ENCODE peak calls at places on chromosomes 3 and 15, in five cellular contexts. L, J, Q, W and G are unnamed samples. For H3K27me3, the result is how much of the 10 kb centered on the place peaks cover.

GRCh38 chr3:182490601-182491485 is 302.5 kb upstream of the ATP11B start:
- DNase-seq in Q (no peak), J (no peak), W (peak), L (no peak), G (peak)

GRCh38 chr15:57495554-57496235 is 96.0 kb upstream of the MYZAP start:
- DNase-seq in Q (no peak), W (no peak), L (no peak), J (no peak), G (no peak)

GRCh38 chr3:177470200-177470941 is 273.1 kb upstream of the TBL1XR1 start:
- DNase-seq in Q (no peak), J (no peak), W (no peak), L (no peak), G (peak)

GRCh38 chr15:39242345-39242744 is 338.5 kb upstream of the THBS1 start:
- DNase-seq in Q (no peak), L (no peak), W (peak), J (no peak), G (peak)

GRCh38 chr3:133977568-133977967 is 52.2 kb downstream of the SLCO2A1 start:
- DNase-seq in Q (no peak), J (no peak), W (no peak), L (no peak), G (no peak)

GRCh38 chr3:136642714-136643113 is 109.5 kb downstream of the STAG1 start:
- DNase-seq in Q (no peak), W (no peak), J (no peak), L (no peak), G (no peak)

GRCh38 chr3:131142580-131142979 is 115.9 kb downstream of the NEK11 start:
- DNase-seq in Q (no peak), W (peak), L (no peak), J (no peak), G (peak)

GRCh38 chr15:80426316-80426715 is 22.1 kb downstream of the ARNT2 start:
- DNase-seq in J (no peak), L (no peak), Q (no peak), W (no peak), G (no peak)

GRCh38 chr15:64503197-64503596 is 42.8 kb downstream of the ZNF609 start:
- DNase-seq in J (no peak), W (no peak), L (no peak), Q (peak), G (peak)

GRCh38 chr3:169052465-169053302 is 610.8 kb downstream of the MECOM start:
- DNase-seq in L (no peak), W (peak), Q (no peak), J (no peak), G (no peak)

GRCh38 chr15:92958105-92958504 is 58.0 kb downstream of the CHD2 start:
- DNase-seq in Q (no peak), L (no peak), J (no peak), W (no peak), G (no peak)

GRCh38 chr15:40279437-40280141 is 3.3 kb downstream of the ANKRD63 start:
- DNase-seq in W (peak), J (peak), Q (peak), L (peak), G (peak)

GRCh38 chr15:53658827-53659226 is 100.6 kb downstream of the WDR72 start:
- DNase-seq in Q (no peak), J (no peak), L (no peak), W (peak), G (no peak)
- H3K27me3 ChIP-seq in Q (under half), J (under half), L (under half), W (under half), G (under half)

GRCh38 chr3:184511741-184512140 is 49.8 kb upstream of the EPHB3 start:
- DNase-seq in W (no peak), L (no peak), J (no peak), Q (no peak), G (no peak)

GRCh38 chr3:184512621-184513020 is 49.0 kb upstream of the EPHB3 start:
- DNase-seq in L (no peak), W (no peak), Q (no peak), J (no peak), G (no peak)

GRCh38 chr3:184514151-184514490 is 47.5 kb upstream of the EPHB3 start:
- DNase-seq in W (no peak), L (no peak), Q (no peak), J (no peak), G (no peak)

GRCh38 chr3:184508938-184509337 is 52.6 kb upstream of the EPHB3 start:
- DNase-seq in W (no peak), J (no peak), L (peak), Q (no peak), G (no peak)

GRCh38 chr3:184513276-184514150 is 48.1 kb upstream of the EPHB3 start:
- DNase-seq in Q (peak), J (peak), L (peak), W (peak), G (peak)
- H3K27me3 ChIP-seq in Q (under half), J (under half), L (under half), W (half or more), G (under half)

GRCh38 chr15:91445701-91446100 is 345.6 kb downstream of the SV2B start:
- DNase-seq in J (no peak), Q (no peak), L (no peak), W (peak), G (peak)
- H3K27me3 ChIP-seq in J (under half), Q (under half), L (under half), W (half or more), G (under half)

DNA sequence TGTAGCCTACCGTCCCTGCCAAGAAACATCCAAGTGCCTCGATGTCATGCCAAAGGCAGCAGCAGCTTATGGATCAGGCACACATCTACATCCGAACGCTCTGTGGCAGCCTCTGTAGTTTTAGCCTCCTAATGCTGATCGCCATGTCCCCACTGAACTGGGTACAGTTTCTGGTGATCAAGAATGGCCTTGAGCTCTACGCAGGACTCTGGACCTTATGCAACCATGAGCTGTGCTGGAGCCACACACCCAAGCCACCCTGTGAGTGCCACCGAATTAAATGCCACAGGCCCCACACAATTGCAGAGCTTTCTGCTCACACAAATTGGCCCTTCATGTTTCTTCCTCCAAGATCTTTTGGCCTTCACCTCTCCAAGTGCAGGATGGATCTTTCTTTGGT is 543 bp downstream of the TMEM202 start:
- DNase-seq in W (no peak), J (no peak), Q (no peak), L (no peak), G (no peak)
- H3K27me3 ChIP-seq in W (under half), J (under half), Q (under half), L (under half), G (under half)

GRCh38 chr3:45312836-45313493 is 75.4 kb upstream of the LARS2 start:
- DNase-seq in J (no peak), L (no peak), Q (no peak), W (no peak), G (no peak)
- H3K27me3 ChIP-seq in J (under half), L (under half), Q (under half), W (under half), G (under half)

DNA sequence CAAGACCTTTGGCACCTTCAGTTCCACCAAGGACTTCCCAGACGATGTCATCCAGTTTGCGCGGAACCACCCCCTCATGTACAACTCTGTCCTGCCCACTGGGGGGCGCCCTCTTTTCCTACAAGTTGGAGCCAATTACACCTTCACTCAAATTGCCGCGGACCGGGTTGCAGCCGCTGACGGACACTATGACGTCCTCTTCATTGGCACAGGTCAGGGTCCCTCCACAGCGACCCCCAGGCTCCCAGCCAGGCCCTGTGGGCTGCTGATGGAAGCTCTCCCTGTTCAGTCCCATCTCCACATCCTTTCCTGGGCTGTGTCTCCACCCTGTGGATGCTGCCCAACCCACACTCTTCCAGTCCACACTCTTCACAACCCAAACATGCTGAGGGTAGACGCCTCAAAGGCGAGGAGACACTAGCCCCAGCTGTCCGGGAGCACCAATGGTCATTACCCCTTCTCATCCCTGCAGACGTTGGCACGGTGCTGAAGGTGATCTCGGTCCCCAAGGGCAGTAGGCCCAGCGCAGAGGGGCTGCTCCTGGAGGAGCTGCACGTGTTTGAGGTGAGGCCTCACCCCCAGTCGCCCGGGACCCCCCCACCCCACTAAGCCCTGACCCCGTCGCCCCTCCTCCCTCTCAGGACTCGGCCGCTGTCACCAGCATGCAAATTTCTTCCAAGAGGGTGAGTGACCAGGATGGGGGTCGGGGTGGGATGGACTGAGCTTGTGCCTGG is 4.3 kb upstream of the LSMEM2 start:
- DNase-seq in L (peak), Q (peak), W (peak), J (peak), G (peak)
- H3K27me3 ChIP-seq in L (under half), Q (under half), W (under half), J (under half), G (under half)

DNA sequence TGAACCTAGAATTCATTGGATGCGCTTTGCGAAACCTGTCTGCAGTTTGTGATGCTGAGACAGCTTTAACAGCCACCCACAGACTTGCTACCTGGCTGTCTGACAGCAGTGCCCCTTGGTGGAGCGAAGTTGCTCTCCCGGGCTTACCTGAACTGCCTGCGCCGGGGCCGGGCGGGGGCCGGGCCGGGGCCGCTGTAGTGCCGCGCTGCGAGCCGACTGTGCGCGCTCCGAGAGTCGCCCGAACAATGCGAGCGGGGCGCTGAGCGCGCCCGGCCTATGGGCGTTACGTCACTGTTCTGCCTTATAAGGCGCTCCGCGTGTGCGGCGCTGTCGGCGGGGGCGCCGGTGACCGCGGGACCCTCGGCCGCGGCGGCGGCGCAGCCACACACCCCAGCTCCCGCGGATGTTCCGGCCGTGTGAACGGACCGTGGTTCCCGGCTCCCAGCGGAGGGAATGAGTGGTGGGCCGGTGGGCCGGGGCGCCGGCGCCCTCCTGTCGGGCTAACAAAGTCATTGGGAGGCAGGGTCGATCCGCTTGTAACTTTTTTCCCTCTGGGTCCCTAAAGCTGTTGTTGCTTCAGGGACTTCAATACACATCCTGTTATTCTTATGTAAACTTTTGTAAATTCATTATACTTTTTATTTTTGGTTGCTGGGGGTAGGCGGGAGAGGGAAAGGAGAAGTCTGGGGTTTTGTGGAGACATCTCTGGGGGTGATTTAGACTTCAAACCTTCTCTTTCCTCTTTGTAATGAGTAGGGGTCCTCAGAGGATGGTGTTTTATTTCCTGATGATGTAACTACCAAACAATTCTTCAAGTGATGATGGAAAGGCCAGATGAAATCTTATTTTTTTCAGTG is 58.5 kb downstream of the CMSS1 start:
- DNase-seq in Q (peak), W (no peak), J (peak), L (peak), G (peak)
- H3K27me3 ChIP-seq in Q (under half), W (under half), J (under half), L (under half), G (under half)

DNA sequence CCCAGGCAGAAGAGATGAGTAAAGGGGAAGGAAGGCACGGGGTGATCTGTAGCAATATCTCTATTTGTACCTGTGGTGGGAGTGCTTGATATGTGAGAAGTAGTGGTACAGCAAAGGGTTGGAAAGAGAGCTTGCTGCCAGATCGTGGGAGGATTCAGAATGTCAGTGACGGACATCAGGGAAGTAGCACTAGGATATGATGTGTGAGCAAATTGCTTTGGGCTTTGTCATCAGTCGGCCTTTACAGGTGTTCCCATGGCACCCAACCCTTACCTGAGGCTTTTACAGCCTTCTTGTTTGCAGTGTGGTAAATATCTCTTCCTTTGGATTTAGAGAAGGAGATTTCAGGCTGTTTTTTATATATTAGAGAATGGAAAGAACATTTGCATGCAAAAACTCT is 29.8 kb downstream of the IL1RAP start:
- DNase-seq in Q (no peak), J (no peak), W (peak), L (no peak), G (no peak)
- H3K27me3 ChIP-seq in Q (under half), J (under half), W (under half), L (under half), G (under half)

GRCh38 chr3:33218072-33218445 is 551 bp downstream of the SUSD5 start:
- DNase-seq in Q (no peak), J (no peak), L (no peak), W (no peak), G (no peak)

GRCh38 chr3:33221241-33221640 is 2.6 kb upstream of the SUSD5 start:
- DNase-seq in J (no peak), Q (no peak), L (no peak), W (no peak), G (no peak)

GRCh38 chr3:33215739-33216138 is 2.9 kb downstream of the SUSD5 start:
- DNase-seq in W (no peak), Q (no peak), J (no peak), L (no peak), G (no peak)

GRCh38 chr3:33218446-33219174 is at the start of gene SUSD5:
- DNase-seq in L (peak), W (no peak), J (peak), Q (no peak), G (peak)

GRCh38 chr3:33219175-33219487 is 521 bp upstream of the SUSD5 start:
- DNase-seq in L (no peak), W (no peak), J (no peak), Q (no peak), G (no peak)
- H3K27me3 ChIP-seq in L (under half), W (under half), J (under half), Q (under half), G (under half)

GRCh38 chr3:94378322-94378721 is 315.5 kb downstream of the NSUN3 start:
- DNase-seq in W (no peak), Q (no peak), L (no peak), J (no peak), G (no peak)
- H3K27me3 ChIP-seq in W (under half), Q (under half), L (under half), J (under half), G (under half)